ENCODE peak calls at places on chromosomes 11 and 22, in six cellular contexts. K is brain microvascular endothelial cell, L is hepatocyte, T is dorsolateral prefrontal cortex, J is fibroblast of lung, A is IMR-90. C is an unnamed sample.

GRCh38 chr11:134116210-134116609 is 47.3 kb downstream of the JAM3 start:
- DNase-seq in K (no peak), L (no peak), T (no peak), J (no peak), A (no peak), C (no peak)

GRCh38 chr11:19702620-19703019 is 10.0 kb upstream of the NAV2 start:
- DNase-seq in K (no peak), L (no peak), T (no peak), J (no peak), A (no peak), C (no peak)

GRCh38 chr11:9016916-9017642 is 13.3 kb upstream of the NRIP3 start:
- DNase-seq in K (no peak), L (no peak), T (no peak), J (no peak), A (peak), C (no peak)

GRCh38 chr22:31692186-31692886 is 30.3 kb upstream of the PISD start:
- DNase-seq in K (peak), L (no peak), T (no peak), J (peak), A (peak), C (peak)

GRCh38 chr11:1563697-1564534 is 8.2 kb downstream of the DUSP8 start:
- DNase-seq in K (no peak), L (no peak), T (no peak), J (no peak), A (no peak), C (no peak)

GRCh38 chr11:44747339-44747738 is 20.6 kb downstream of the TSPAN18 start:
- DNase-seq in K (no peak), L (no peak), T (no peak), J (peak), A (peak), C (no peak)

GRCh38 chr11:124897681-124898680 is at the start of gene ROBO4:
- DNase-seq in K (peak), L (no peak), T (no peak), J (peak), A (peak), C (peak)

GRCh38 chr11:75588067-75588481 is 26.0 kb downstream of the SERPINH1 start:
- DNase-seq in K (no peak), L (peak), T (no peak), J (no peak), A (no peak), C (no peak)

GRCh38 chr11:124402326-124402922 is 3.6 kb upstream of the OR8B3 start:
- DNase-seq in K (peak), L (peak), T (peak), J (peak), A (peak), C (peak)

DNA sequence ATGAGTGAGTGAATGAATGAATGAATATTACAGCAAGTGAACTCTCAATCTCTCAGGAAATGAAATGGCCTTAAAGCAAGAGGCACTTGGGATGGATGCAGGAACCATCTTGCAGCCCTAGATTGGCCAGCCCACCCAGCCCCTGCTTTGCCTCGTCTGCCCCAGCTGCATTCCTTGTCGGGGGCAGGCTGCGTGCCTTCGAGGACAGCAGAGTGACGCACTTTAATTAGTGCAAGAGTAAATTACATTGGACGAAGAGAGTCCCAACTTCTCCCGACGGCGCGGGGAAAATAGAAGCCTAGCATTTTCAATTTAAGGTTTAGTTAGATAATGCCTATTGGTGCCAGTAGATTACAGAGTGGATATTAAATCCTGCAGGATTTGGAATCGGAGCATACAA is 33.9 kb downstream of the TRIM29 start:
- DNase-seq in K (no peak), L (no peak), T (no peak), J (no peak), A (no peak), C (no peak)
- H3K4me3 ChIP-seq in K (no peak), L (no peak), T (no peak), J (no peak), A (no peak), C (no peak)

GRCh38 chr11:69912911-69913451 is 93.8 kb upstream of the FGF3 start:
- DNase-seq in K (no peak), L (no peak), T (no peak), J (no peak), A (peak), C (no peak)
- TF ChIP-seq CTCF in K (peak), L (peak), T (peak), J (peak), A (peak), C (peak)

GRCh38 chr11:13682212-13682611 is 13.7 kb downstream of the FAR1 start:
- DNase-seq in K (no peak), L (no peak), T (no peak), J (no peak), A (no peak), C (no peak)

GRCh38 chr11:13680501-13681264 is 12.2 kb downstream of the FAR1 start:
- DNase-seq in K (no peak), L (no peak), T (no peak), J (peak), A (no peak), C (peak)

GRCh38 chr11:13685461-13686108 is 17.1 kb downstream of the FAR1 start:
- DNase-seq in K (no peak), L (no peak), T (no peak), J (peak), A (peak), C (peak)

GRCh38 chr11:13679768-13680167 is 11.3 kb downstream of the FAR1 start:
- DNase-seq in K (no peak), L (no peak), T (no peak), J (no peak), A (no peak), C (no peak)

GRCh38 chr11:13681470-13681869 is 13.0 kb downstream of the FAR1 start:
- DNase-seq in K (no peak), L (no peak), T (no peak), J (no peak), A (no peak), C (no peak)
- H3K4me3 ChIP-seq in K (no peak), L (no peak), T (no peak), J (no peak), A (no peak), C (no peak)

GRCh38 chr11:120239713-120240640 is at the start of gene POU2F3:
- DNase-seq in K (no peak), L (peak), T (no peak), J (no peak), A (no peak), C (no peak)
- TF ChIP-seq CTCF in K (peak), L (peak), T (no peak), J (no peak), A (no peak), C (peak)

C was measured in fibroblast of pulmonary artery.